ENCODE peak calls at places on chromosomes 6 and 20, in seven cellular contexts. G is cardiac muscle cell, S is MCF 10A, K is RWPE1, M is HepG2, B is NAMALWA, V is lower lobe of right lung. L is an unnamed sample.

GRCh38 chr6:8645212-8645611 is 209.9 kb upstream of the SLC35B3 start:
- DNase-seq in S (no peak), G (no peak), B (no peak), K (no peak), V (no peak), M (no peak), L (peak; percentile 79)

GRCh38 chr6:30361661-30362060 is 16.7 kb downstream of the RPP21 start:
- DNase-seq in M (no peak), S (no peak), B (no peak), K (no peak), G (no peak), V (no peak), L (no peak)

GRCh38 chr6:121770943-121771342 is 335.5 kb downstream of the GJA1 start:
- DNase-seq in S (peak; percentile 13), G (no peak), V (no peak), B (no peak), K (peak; percentile 38), M (no peak), L (no peak)

GRCh38 chr6:3294396-3294795 is 35.6 kb downstream of the PSMG4 start:
- DNase-seq in M (no peak), S (no peak), G (no peak), B (no peak), K (no peak), V (no peak), L (peak; percentile 20)

GRCh38 chr6:134539865-134540323 is 222.0 kb upstream of the SGK1 start:
- DNase-seq in K (no peak), B (no peak), V (no peak), G (no peak), S (no peak), M (no peak), L (no peak)

GRCh38 chr20:49871391-49871948 is 43.9 kb downstream of the SPATA2 start:
- DNase-seq in V (no peak), M (no peak), B (no peak), G (no peak), S (no peak), K (no peak), L (no peak)

GRCh38 chr6:150741633-150742200 is 123.8 kb upstream of the MTHFD1L start:
- DNase-seq in B (peak; percentile 72), K (no peak), S (peak; percentile 42), G (peak; percentile 60), V (no peak), M (peak; percentile 19), L (no peak)

GRCh38 chr6:155125916-155126315 is 130.8 kb downstream of the TIAM2 start:
- DNase-seq in M (no peak), B (no peak), K (no peak), V (no peak), G (no peak), S (no peak), L (no peak)

GRCh38 chr6:15874351-15874750 is 211.5 kb upstream of the DTNBP1 start:
- DNase-seq in V (no peak), G (no peak), S (no peak), M (no peak), K (no peak), B (no peak), L (no peak)

GRCh38 chr6:12595161-12595792 is 121.3 kb upstream of the PHACTR1 start:
- DNase-seq in M (no peak), S (no peak), V (no peak), K (no peak), B (peak; percentile 73), G (no peak), L (no peak)

GRCh38 chr6:84581494-84582259 is 182.7 kb downstream of the TBX18 start:
- DNase-seq in M (no peak), S (peak; percentile 51), K (no peak), B (peak; percentile 5), G (no peak), V (no peak), L (no peak)

GRCh38 chr6:100269189-100269588 is 195.5 kb downstream of the SIM1 start:
- DNase-seq in G (no peak), B (no peak), V (no peak), K (no peak), S (peak; percentile 39), M (no peak), L (no peak)

GRCh38 chr6:139886396-139886795 is 511.9 kb upstream of the CITED2 start:
- DNase-seq in M (no peak), V (no peak), S (no peak), B (no peak), K (no peak), G (no peak), L (no peak)

GRCh38 chr6:45626087-45626891 is 248.6 kb upstream of the SUPT3H start:
- DNase-seq in K (peak; percentile 66), V (no peak), B (no peak), S (peak; percentile 97), G (no peak), M (no peak), L (no peak)

GRCh38 chr20:15205719-15206118 is 868.3 kb upstream of the FLRT3 start:
- DNase-seq in B (no peak), V (no peak), M (no peak), G (no peak), K (no peak), S (no peak), L (no peak)

GRCh38 chr6:122381494-122382083 is 17.9 kb upstream of the HSF2 start:
- DNase-seq in V (no peak), S (peak; percentile 61), K (peak; percentile 57), M (peak; percentile 69), B (peak; percentile 57), G (peak; percentile 80), L (peak; percentile 34)

GRCh38 chr6:75156186-75156878 is 49.5 kb downstream of the COL12A1 start:
- DNase-seq in K (no peak), B (no peak), M (no peak), G (no peak), S (no peak), V (no peak), L (no peak)

GRCh38 chr6:938271-939046 is 245.5 kb upstream of the EXOC2 start:
- DNase-seq in M (no peak), S (no peak), K (no peak), V (no peak), G (no peak), B (no peak), L (no peak)

GRCh38 chr20:5073154-5074049 is 46.4 kb downstream of the PCNA start:
- DNase-seq in V (peak; percentile 92), B (no peak), M (peak; percentile 87), G (no peak), K (peak; percentile 80), S (peak; percentile 99), L (peak; percentile 93)

GRCh38 chr6:39430968-39431523 is 108.5 kb upstream of the KCNK16 start:
- DNase-seq in V (peak; percentile 71), G (peak; percentile 56), K (no peak), S (peak; percentile 41), M (no peak), B (no peak), L (peak; percentile 59)

GRCh38 chr6:43185391-43185790 is 3.4 kb downstream of the CUL9 start:
- DNase-seq in K (no peak), S (no peak), M (no peak), G (no peak), B (no peak), V (no peak), L (no peak)

GRCh38 chr20:53561505-53561904 is 32.1 kb downstream of the ZNF217 start:
- DNase-seq in M (no peak), B (no peak), K (no peak), G (no peak), S (no peak), V (no peak), L (no peak)

GRCh38 chr6:15044948-15045347 is 200.9 kb upstream of the JARID2 start:
- DNase-seq in K (no peak), S (no peak), G (no peak), V (no peak), B (no peak), M (no peak), L (no peak)

GRCh38 chr6:26607434-26608230 is 10.9 kb downstream of the ABT1 start:
- DNase-seq in V (no peak), M (peak; percentile 72), B (peak; percentile 84), G (peak; percentile 71), K (peak; percentile 64), S (peak; percentile 72), L (no peak)

GRCh38 chr20:44690781-44691423 is 24.3 kb upstream of the CCN5 start:
- DNase-seq in K (no peak), M (no peak), V (no peak), B (no peak), G (no peak), S (no peak), L (no peak)

GRCh38 chr20:45373353-45374100 is 4.6 kb downstream of the TP53TG5 start:
- DNase-seq in K (peak; percentile 93), S (peak; percentile 92), G (peak; percentile 92), M (peak; percentile 83), B (peak; percentile 87), V (peak; percentile 92), L (peak; percentile 91)

GRCh38 chr6:43698584-43699349 is 11.2 kb upstream of the MRPS18A start:
- DNase-seq in M (no peak), K (no peak), G (peak; percentile 33), B (no peak), S (peak; percentile 33), V (peak; percentile 62), L (no peak)

GRCh38 chr6:157714153-157714490 is 108.9 kb upstream of the SNX9 start:
- DNase-seq in G (peak; percentile 15), M (no peak), V (no peak), S (peak; percentile 21), B (no peak), K (no peak), L (no peak)

GRCh38 chr6:148472495-148473105 is 130.0 kb downstream of the SASH1 start:
- DNase-seq in B (no peak), G (no peak), M (no peak), K (no peak), S (no peak), V (no peak), L (no peak)

GRCh38 chr6:72825265-72825918 is 203.5 kb downstream of the KCNQ5 start:
- DNase-seq in V (no peak), K (peak; percentile 5), S (peak; percentile 17), B (peak; percentile 10), M (no peak), G (no peak), L (no peak)

GRCh38 chr6:43246301-43247114 is 3.2 kb downstream of the TTBK1 start:
- DNase-seq in K (no peak), V (peak; percentile 90), S (no peak), G (peak; percentile 90), M (peak; percentile 55), B (peak; percentile 62), L (peak; percentile 58)

GRCh38 chr20:51533291-51534172 is 9.0 kb downstream of the NFATC2 start:
- DNase-seq in K (peak; percentile 79), G (no peak), B (no peak), V (no peak), M (peak; percentile 11), S (no peak), L (no peak)